ENCODE peak calls at places on chromosome 3, in seven cellular contexts. I, N, U, K, H, P and X are unnamed samples.

GRCh38 chr3:107710851-107711250 is 188.1 kb downstream of the BBX start:
- DNase-seq in I (no peak), N (no peak), U (no peak), K (no peak), H (no peak), P (no peak), X (no peak)

GRCh38 chr3:175207361-175207760 is 348.2 kb downstream of the NAALADL2 start:
- DNase-seq in I (no peak), N (no peak), U (no peak), K (no peak), H (no peak), P (no peak), X (no peak)

GRCh38 chr3:173411288-173412064 is 13.9 kb downstream of the NLGN1 start:
- DNase-seq in I (peak; percentile 24), N (no peak), U (no peak), K (peak; percentile 74), H (peak; percentile 15), P (no peak), X (no peak)

GRCh38 chr3:132034486-132035464 is at the start of gene CPNE4:
- DNase-seq in I (peak; percentile 36), N (peak; percentile 78), U (peak; percentile 18), K (peak; percentile 90), H (peak; percentile 47), P (peak; percentile 54), X (peak; percentile 9)

GRCh38 chr3:133040696-133041523 is 2.7 kb downstream of the TMEM108 start:
- DNase-seq in I (peak; percentile 28), N (no peak), U (no peak), K (peak; percentile 89), H (no peak), P (peak; percentile 61), X (no peak)

GRCh38 chr3:196648856-196649255 is 9.4 kb downstream of the NRROS start:
- DNase-seq in I (no peak), N (no peak), U (no peak), K (no peak), H (no peak), P (no peak), X (no peak)

GRCh38 chr3:72663429-72663828 is 184.8 kb downstream of the SHQ1 start:
- DNase-seq in I (peak; percentile 15), N (no peak), U (no peak), K (peak; percentile 22), H (no peak), P (no peak), X (no peak)

GRCh38 chr3:52851348-52851747 is 16.5 kb upstream of the MUSTN1 start:
- DNase-seq in I (no peak), N (peak; percentile 25), U (no peak), K (peak; percentile 39), H (peak; percentile 16), P (no peak), X (no peak)

GRCh38 chr3:159766563-159767185 is 222.0 kb upstream of the IL12A start:
- DNase-seq in I (no peak), N (no peak), U (no peak), K (peak; percentile 57), H (no peak), P (no peak), X (no peak)

GRCh38 chr3:107307205-107307604 is 70.0 kb upstream of the CCDC54 start:
- DNase-seq in I (no peak), N (no peak), U (no peak), K (no peak), H (no peak), P (no peak), X (no peak)

GRCh38 chr3:119173325-119173724 is at the start of gene UPK1B:
- DNase-seq in I (no peak), N (no peak), U (no peak), K (no peak), H (no peak), P (no peak), X (no peak)

GRCh38 chr3:149162007-149162406 is 32.6 kb downstream of the HPS3 start:
- DNase-seq in I (no peak), N (no peak), U (no peak), K (no peak), H (no peak), P (no peak), X (no peak)

GRCh38 chr3:42375121-42375520 is 35.3 kb downstream of the LYZL4 start:
- DNase-seq in I (no peak), N (no peak), U (no peak), K (no peak), H (no peak), P (no peak), X (no peak)

GRCh38 chr3:176906046-176906905 is 291.0 kb downstream of the TBL1XR1 start:
- DNase-seq in I (peak; percentile 4), N (no peak), U (peak; percentile 62), K (peak; percentile 89), H (no peak), P (no peak), X (no peak)

GRCh38 chr3:132974086-132974485 is 64.1 kb upstream of the TMEM108 start:
- DNase-seq in I (no peak), N (no peak), U (no peak), K (no peak), H (no peak), P (no peak), X (no peak)

GRCh38 chr3:30511524-30512278 is 94.7 kb upstream of the TGFBR2 start:
- DNase-seq in I (peak; percentile 85), N (no peak), U (no peak), K (no peak), H (no peak), P (no peak), X (no peak)

GRCh38 chr3:14204605-14205284 is 26.1 kb downstream of the LSM3 start:
- DNase-seq in I (no peak), N (no peak), U (no peak), K (no peak), H (no peak), P (peak; percentile 33), X (no peak)

GRCh38 chr3:70806556-70806955 is 494.1 kb upstream of the MDFIC2 start:
- DNase-seq in I (no peak), N (no peak), U (no peak), K (no peak), H (no peak), P (no peak), X (no peak)

GRCh38 chr3:40078590-40078989 is 230.9 kb upstream of the EIF1B start:
- DNase-seq in I (no peak), N (no peak), U (no peak), K (no peak), H (no peak), P (no peak), X (no peak)

GRCh38 chr3:126356373-126357298 is 572 bp downstream of the KLF15 start:
- DNase-seq in I (no peak), N (no peak), U (no peak), K (no peak), H (no peak), P (peak; percentile 20), X (no peak)

GRCh38 chr3:114756506-114757279 is 390.4 kb downstream of the ZBTB20 start:
- DNase-seq in I (peak; percentile 67), N (no peak), U (no peak), K (no peak), H (no peak), P (no peak), X (no peak)

GRCh38 chr3:99250821-99251355 is 349.4 kb upstream of the DCBLD2 start:
- DNase-seq in I (no peak), N (no peak), U (no peak), K (no peak), H (no peak), P (no peak), X (no peak)

GRCh38 chr3:134294302-134294925 is 43.8 kb upstream of the RYK start:
- DNase-seq in I (no peak), N (peak; percentile 82), U (no peak), K (no peak), H (no peak), P (no peak), X (no peak)

GRCh38 chr3:190617185-190617584 is 103.3 kb downstream of the IL1RAP start:
- DNase-seq in I (no peak), N (peak; percentile 43), U (no peak), K (no peak), H (no peak), P (peak; percentile 16), X (no peak)

GRCh38 chr3:10933958-10934481 is 58.5 kb upstream of the SLC6A1 start:
- DNase-seq in I (no peak), N (no peak), U (no peak), K (no peak), H (no peak), P (no peak), X (no peak)

GRCh38 chr3:50303038-50303815 is at the start of gene HYAL1:
- DNase-seq in I (no peak), N (peak; percentile 16), U (no peak), K (no peak), H (no peak), P (no peak), X (no peak)

GRCh38 chr3:55162031-55162784 is 234.3 kb upstream of the LRTM1 start:
- DNase-seq in I (peak; percentile 60), N (no peak), U (no peak), K (no peak), H (no peak), P (no peak), X (no peak)

GRCh38 chr3:112734718-112735350 is 93.9 kb upstream of the CCDC80 start:
- DNase-seq in I (peak; percentile 53), N (peak; percentile 71), U (peak; percentile 43), K (peak; percentile 66), H (peak; percentile 33), P (peak; percentile 52), X (peak; percentile 42)

GRCh38 chr3:150480802-150481201 is 65.5 kb downstream of the SERP1 start:
- DNase-seq in I (no peak), N (no peak), U (no peak), K (peak; percentile 15), H (no peak), P (no peak), X (no peak)